ENCODE peak calls at places on chromosomes 5 and 9, in four cellular contexts. S is H9, X is mesendoderm, Z is H1. R is an unnamed sample.

GRCh38 chr9:134357631-134358025 is 31.4 kb downstream of the RXRA start:
- DNase-seq in X (no peak), Z (no peak), S (no peak), R (peak; percentile 100)

GRCh38 chr9:124493794-124494479 is 13.3 kb downstream of the NR5A1 start:
- DNase-seq in Z (no peak), X (no peak), S (no peak), R (no peak)

GRCh38 chr5:55463613-55464012 is 71.2 kb downstream of the PLPP1 start:
- DNase-seq in X (no peak), S (no peak), Z (no peak), R (no peak)

GRCh38 chr5:146213210-146213838 is 9.9 kb downstream of the RBM27 start:
- DNase-seq in Z (no peak), S (no peak), X (no peak), R (no peak)

GRCh38 chr5:56737002-56737621 is 78.2 kb upstream of the MAP3K1 start:
- DNase-seq in S (no peak), X (no peak), Z (no peak), R (no peak)

GRCh38 chr9:116843863-116844620 is 156.9 kb downstream of the TRIM32 start:
- DNase-seq in Z (no peak), X (no peak), S (no peak), R (no peak)

GRCh38 chr5:10539685-10539998 is 24.2 kb upstream of the ANKRD33B start:
- DNase-seq in X (no peak), Z (no peak), S (no peak), R (no peak)

GRCh38 chr5:135462304-135462703 is 10.2 kb upstream of the TIFAB start:
- DNase-seq in S (peak; percentile 94), X (peak; percentile 98), Z (peak; percentile 82), R (peak; percentile 63)

GRCh38 chr5:160213537-160213936 is 15.8 kb upstream of the FABP6 start:
- DNase-seq in Z (no peak), S (no peak), X (no peak), R (peak; percentile 45)

GRCh38 chr5:150129813-150130492 is 25.7 kb downstream of the PDGFRB start:
- DNase-seq in X (peak; percentile 85), Z (no peak), S (peak; percentile 71), R (peak; percentile 59)

GRCh38 chr9:22039258-22039657 is 30.2 kb upstream of the CDKN2B start:
- DNase-seq in S (no peak), X (no peak), Z (no peak), R (no peak)

GRCh38 chr5:110354896-110355295 is 371.6 kb downstream of the TMEM232 start:
- DNase-seq in S (no peak), X (no peak), Z (no peak), R (no peak)

GRCh38 chr5:41371741-41372140 is 138.7 kb downstream of the PLCXD3 start:
- DNase-seq in Z (no peak), S (no peak), X (no peak), R (peak; percentile 96)

GRCh38 chr9:14336244-14336643 is 22.3 kb upstream of the NFIB start:
- DNase-seq in S (no peak), Z (no peak), X (no peak), R (no peak)

GRCh38 chr5:172802585-172803176 is 31.4 kb upstream of the ERGIC1 start:
- DNase-seq in S (no peak), Z (no peak), X (no peak), R (no peak)

GRCh38 chr5:148801682-148802276 is 24.6 kb upstream of the ADRB2 start:
- DNase-seq in S (no peak), Z (no peak), X (no peak), R (no peak)

GRCh38 chr9:121567142-121568100 is 67.8 kb upstream of the GGTA1 start:
- DNase-seq in X (no peak), Z (no peak), S (no peak), R (no peak)

GRCh38 chr5:24986326-24986725 is 341.5 kb upstream of the CDH10 start:
- DNase-seq in X (no peak), Z (no peak), S (no peak), R (no peak)

GRCh38 chr9:72038890-72039410 is 21.5 kb downstream of the C9orf57 start:
- DNase-seq in Z (peak; percentile 77), X (peak; percentile 89), S (peak; percentile 91), R (peak; percentile 91)

GRCh38 chr5:64207978-64208377 is 42.3 kb downstream of the RNF180 start:
- DNase-seq in S (no peak), Z (no peak), X (no peak), R (peak; percentile 37)

GRCh38 chr9:117671468-117671867 is 32.7 kb upstream of the TLR4 start:
- DNase-seq in S (no peak), Z (no peak), X (no peak), R (no peak)

GRCh38 chr9:135083831-135084230 is 3.6 kb upstream of the OLFM1 start:
- DNase-seq in X (no peak), S (no peak), Z (no peak), R (no peak)

GRCh38 chr5:105593011-105593760 is 2030.6 kb upstream of the NUDT12 start:
- DNase-seq in S (no peak), Z (no peak), X (peak; percentile 2), R (no peak)

GRCh38 chr9:116087246-116087645 is 66.3 kb upstream of the PAPPA start:
- DNase-seq in S (no peak), X (peak; percentile 60), Z (no peak), R (no peak)

GRCh38 chr5:138792181-138792808 is 39.1 kb downstream of the CTNNA1 start:
- DNase-seq in X (no peak), S (no peak), Z (no peak), R (no peak)

GRCh38 chr9:121744002-121744686 is 92.7 kb downstream of the DAB2IP start:
- DNase-seq in S (peak; percentile 67), X (peak; percentile 78), Z (no peak), R (peak; percentile 78)

DNA sequence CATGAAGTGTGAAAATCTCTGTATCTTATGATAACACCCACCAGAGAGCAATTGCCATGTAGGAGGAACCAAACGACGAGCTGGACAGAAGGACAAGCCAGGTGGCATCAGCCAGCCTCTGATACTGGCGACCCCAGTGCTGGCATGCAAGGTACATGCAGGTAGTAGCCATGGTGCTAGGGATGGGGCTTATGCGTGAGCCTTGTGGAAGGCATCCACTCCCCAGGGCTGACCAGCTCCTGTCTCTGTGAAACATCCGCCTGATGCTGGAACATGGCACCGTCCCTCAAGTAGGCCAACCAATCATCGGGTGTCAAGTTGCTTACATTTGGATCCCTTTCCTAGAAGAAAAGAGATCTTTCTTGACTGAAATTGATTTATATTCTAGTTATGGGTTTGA is 412.9 kb downstream of the GADD45G start:
- DNase-seq in X (no peak), S (no peak), Z (no peak), R (no peak)
- H3K27me3 ChIP-seq in X (no peaks in the 10 kb centered on the region), S (no peaks in the 10 kb centered on the region), Z (no peaks in the 10 kb centered on the region), R (no peaks in the 10 kb centered on the region)

GRCh38 chr5:140115186-140115500 is 1.2 kb downstream of the PURA start:
- DNase-seq in S (no peak), Z (no peak), X (no peak), R (no peak)

GRCh38 chr5:140117523-140117922 is 3.6 kb downstream of the PURA start:
- DNase-seq in Z (no peak), X (no peak), S (no peak), R (no peak)

GRCh38 chr5:140114341-140115185 is 654 bp downstream of the PURA start:
- DNase-seq in S (peak; percentile 65), X (peak; percentile 66), Z (no peak), R (peak; percentile 67)

GRCh38 chr5:140118294-140118936 is 4.5 kb downstream of the PURA start:
- DNase-seq in Z (no peak), X (no peak), S (no peak), R (no peak)

DNA sequence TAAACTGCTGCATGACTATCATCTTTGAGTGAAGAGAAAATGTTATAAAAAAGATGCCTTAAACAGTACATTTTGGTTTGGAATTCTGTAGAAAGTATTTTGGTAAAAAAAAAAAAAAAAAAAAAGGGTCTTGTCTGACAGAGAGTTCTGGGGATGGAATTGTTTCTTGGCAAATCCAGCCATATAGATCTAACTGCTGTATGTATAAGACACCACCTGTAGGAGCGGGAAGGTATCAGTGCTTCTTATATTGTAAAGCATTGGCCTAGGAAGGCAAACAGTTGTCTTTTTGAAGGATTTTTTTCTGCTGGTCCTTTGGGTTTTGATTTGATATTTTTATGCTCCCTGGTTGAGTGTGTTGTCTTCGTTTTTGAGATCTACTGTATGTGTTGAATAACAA is 2.8 kb downstream of the PURA start:
- DNase-seq in Z (no peak), X (peak; percentile 22), S (no peak), R (no peak)
- H3K79me2 ChIP-seq in Z (no peaks in the 10 kb centered on the region), X (no peaks in the 10 kb centered on the region), S (no peaks in the 10 kb centered on the region), R (peaks cover 8% of the 10 kb centered on the region)

DNA sequence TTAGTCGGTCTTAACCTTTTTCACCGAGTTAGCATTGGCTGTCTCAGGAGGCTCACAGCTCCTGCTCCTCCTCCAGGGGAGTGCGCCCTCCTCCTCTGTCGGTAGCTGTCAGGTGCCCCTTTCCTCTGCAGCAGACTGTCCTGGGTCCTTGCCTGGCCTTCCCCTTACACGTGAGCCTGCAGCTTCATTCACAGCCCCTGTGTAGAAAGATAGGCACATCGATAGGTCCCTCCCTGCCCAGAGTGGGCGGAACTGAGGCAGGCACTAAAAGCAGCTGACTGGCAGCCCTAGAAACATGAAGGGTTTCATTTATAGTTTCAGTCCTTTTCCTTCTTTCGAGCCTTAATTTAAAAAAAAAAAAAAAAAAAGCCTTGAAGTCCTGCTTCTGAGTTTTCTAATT is 17.2 kb downstream of the TENT4A start:
- DNase-seq in Z (no peak), S (peak; percentile 54), X (no peak), R (no peak)
- H3K23ac ChIP-seq in Z (no peak overlapping the region), S (no peak overlapping the region), X (no peak overlapping the region), R (no peak overlapping the region)

DNA sequence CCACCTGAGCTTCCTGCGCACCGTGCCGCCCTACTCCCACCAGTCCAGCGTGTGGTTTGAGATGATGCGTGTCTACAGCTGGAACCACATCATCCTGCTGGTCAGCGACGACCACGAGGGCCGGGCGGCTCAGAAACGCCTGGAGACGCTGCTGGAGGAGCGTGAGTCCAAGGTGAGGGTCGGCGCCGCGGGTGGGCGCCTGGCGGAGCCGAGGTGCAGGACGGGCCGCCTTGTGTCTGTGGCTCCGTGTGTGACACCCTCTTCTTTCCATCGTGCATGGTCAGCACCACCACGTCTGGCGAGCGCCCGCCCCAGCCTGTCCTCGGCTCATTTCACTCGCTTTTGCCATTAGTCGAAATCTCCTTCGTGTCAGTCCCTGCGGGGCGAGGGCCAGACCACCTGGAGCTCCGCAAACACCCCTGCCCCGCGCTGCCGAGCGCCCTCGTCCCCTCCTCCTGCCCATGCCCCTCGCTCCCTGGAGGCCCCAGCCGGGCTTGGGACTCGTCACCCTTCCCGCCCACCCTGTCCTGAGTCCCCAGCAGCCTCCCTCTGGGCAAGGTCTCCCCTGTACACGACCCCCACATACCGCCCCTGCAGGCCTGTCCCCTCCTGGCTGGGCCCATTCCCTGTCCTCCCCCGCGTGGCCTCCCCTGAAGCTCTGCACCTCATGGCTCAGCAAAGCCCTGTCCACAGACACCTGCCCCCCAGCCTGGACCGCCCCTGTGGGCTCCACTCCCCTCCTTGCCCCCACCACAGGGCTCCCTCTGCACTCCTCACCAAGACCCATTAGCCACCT is 7.0 kb downstream of the GRIN1 start:
- DNase-seq in X (no peak), S (no peak), Z (no peak), R (no peak)
- H3K27me3 ChIP-seq in X (no peaks in the 10 kb centered on the region), S (peaks cover under 1% of the 10 kb centered on the region), Z (peaks cover 28% of the 10 kb centered on the region), R (peaks cover 2% of the 10 kb centered on the region)

R was measured in trophoblast cell.